ENCODE peak calls at places on chromosomes 6 and 20, in eight cellular contexts. One of them, this sample, is unnamed.

GRCh38 chr6:52663120-52663934 is 7.6 kb upstream of the TMEM14A start:
- DNase-seq in body of pancreas: peak; percentile 65
- DNase-seq in HepG2: peak; percentile 77
- DNase-seq in SK-N-SH: peak; percentile 69
- DNase-seq in ovary: peak; percentile 47
- DNase-seq in heart left ventricle: no peak
- DNase-seq in lower lobe of right lung: no peak
- DNase-seq in stomach: peak; percentile 44
- DNase-seq in this sample: no peak

GRCh38 chr6:124659427-124659826 is 302.8 kb upstream of the RNF217 start:
- DNase-seq in body of pancreas: no peak
- DNase-seq in HepG2: no peak
- DNase-seq in SK-N-SH: no peak
- DNase-seq in ovary: no peak
- DNase-seq in heart left ventricle: no peak
- DNase-seq in lower lobe of right lung: no peak
- DNase-seq in stomach: no peak
- DNase-seq in this sample: no peak

GRCh38 chr6:41677430-41678045 is 39.3 kb downstream of the MDFI start:
- DNase-seq in body of pancreas: no peak
- DNase-seq in HepG2: no peak
- DNase-seq in SK-N-SH: no peak
- DNase-seq in ovary: no peak
- DNase-seq in heart left ventricle: no peak
- DNase-seq in lower lobe of right lung: no peak
- DNase-seq in stomach: no peak
- DNase-seq in this sample: no peak

GRCh38 chr6:167577891-167578361 is 248.8 kb upstream of the AFDN start:
- DNase-seq in body of pancreas: no peak
- DNase-seq in HepG2: no peak
- DNase-seq in SK-N-SH: no peak
- DNase-seq in ovary: no peak
- DNase-seq in heart left ventricle: no peak
- DNase-seq in lower lobe of right lung: no peak
- DNase-seq in stomach: no peak
- DNase-seq in this sample: peak; percentile 79

GRCh38 chr6:3542032-3542640 is 85.3 kb upstream of the SLC22A23 start:
- DNase-seq in body of pancreas: no peak
- DNase-seq in HepG2: no peak
- DNase-seq in SK-N-SH: no peak
- DNase-seq in ovary: no peak
- DNase-seq in heart left ventricle: no peak
- DNase-seq in lower lobe of right lung: no peak
- DNase-seq in stomach: no peak
- DNase-seq in this sample: peak; percentile 66

GRCh38 chr6:43773050-43773956 is 3.3 kb downstream of the VEGFA start:
- DNase-seq in body of pancreas: peak; percentile 73
- DNase-seq in HepG2: peak; percentile 64
- DNase-seq in SK-N-SH: peak; percentile 71
- DNase-seq in ovary: peak; percentile 15
- DNase-seq in heart left ventricle: peak; percentile 73
- DNase-seq in lower lobe of right lung: peak; percentile 76
- DNase-seq in stomach: peak; percentile 76
- DNase-seq in this sample: no peak

GRCh38 chr20:25579081-25579770 is 6.1 kb downstream of the NINL start:
- DNase-seq in body of pancreas: no peak
- DNase-seq in HepG2: peak; percentile 87
- DNase-seq in SK-N-SH: no peak
- DNase-seq in ovary: no peak
- DNase-seq in heart left ventricle: no peak
- DNase-seq in lower lobe of right lung: no peak
- DNase-seq in stomach: no peak
- DNase-seq in this sample: no peak

GRCh38 chr6:116008470-116009229 is 52.0 kb downstream of the FRK start:
- DNase-seq in body of pancreas: no peak
- DNase-seq in HepG2: no peak
- DNase-seq in SK-N-SH: no peak
- DNase-seq in ovary: no peak
- DNase-seq in heart left ventricle: no peak
- DNase-seq in lower lobe of right lung: no peak
- DNase-seq in stomach: no peak
- DNase-seq in this sample: no peak

GRCh38 chr6:75084872-75085381 is 120.9 kb downstream of the COL12A1 start:
- DNase-seq in body of pancreas: peak; percentile 54
- DNase-seq in HepG2: peak; percentile 3
- DNase-seq in SK-N-SH: no peak
- DNase-seq in ovary: peak; percentile 76
- DNase-seq in heart left ventricle: peak; percentile 46
- DNase-seq in lower lobe of right lung: peak; percentile 58
- DNase-seq in stomach: peak; percentile 58
- DNase-seq in this sample: no peak

GRCh38 chr20:1820137-1821074 is 74.8 kb upstream of the SIRPA start:
- DNase-seq in body of pancreas: no peak
- DNase-seq in HepG2: no peak
- DNase-seq in SK-N-SH: no peak
- DNase-seq in ovary: no peak
- DNase-seq in heart left ventricle: no peak
- DNase-seq in lower lobe of right lung: peak; percentile 70
- DNase-seq in stomach: no peak
- DNase-seq in this sample: no peak

GRCh38 chr6:89985744-89986493 is 91.7 kb downstream of the GJA10 start:
- DNase-seq in body of pancreas: no peak
- DNase-seq in HepG2: no peak
- DNase-seq in SK-N-SH: peak; percentile 45
- DNase-seq in ovary: no peak
- DNase-seq in heart left ventricle: peak; percentile 64
- DNase-seq in lower lobe of right lung: no peak
- DNase-seq in stomach: no peak
- DNase-seq in this sample: no peak

GRCh38 chr6:42352856-42353564 is 98.7 kb downstream of the TRERF1 start:
- DNase-seq in body of pancreas: no peak
- DNase-seq in HepG2: no peak
- DNase-seq in SK-N-SH: no peak
- DNase-seq in ovary: no peak
- DNase-seq in heart left ventricle: no peak
- DNase-seq in lower lobe of right lung: no peak
- DNase-seq in stomach: no peak
- DNase-seq in this sample: no peak

GRCh38 chr6:135033238-135033637 is 21.4 kb downstream of the HBS1L start:
- DNase-seq in body of pancreas: peak; percentile 49
- DNase-seq in HepG2: no peak
- DNase-seq in SK-N-SH: no peak
- DNase-seq in ovary: no peak
- DNase-seq in heart left ventricle: no peak
- DNase-seq in lower lobe of right lung: no peak
- DNase-seq in stomach: no peak
- DNase-seq in this sample: no peak

GRCh38 chr20:46400253-46400652 is 6.2 kb downstream of the ELMO2 start:
- DNase-seq in body of pancreas: no peak
- DNase-seq in HepG2: no peak
- DNase-seq in SK-N-SH: no peak
- DNase-seq in ovary: no peak
- DNase-seq in heart left ventricle: no peak
- DNase-seq in lower lobe of right lung: no peak
- DNase-seq in stomach: no peak
- DNase-seq in this sample: no peak

GRCh38 chr6:45677381-45677992 is 299.8 kb upstream of the SUPT3H start:
- DNase-seq in body of pancreas: no peak
- DNase-seq in HepG2: no peak
- DNase-seq in SK-N-SH: no peak
- DNase-seq in ovary: no peak
- DNase-seq in heart left ventricle: no peak
- DNase-seq in lower lobe of right lung: no peak
- DNase-seq in stomach: peak; percentile 59
- DNase-seq in this sample: peak; percentile 90

GRCh38 chr6:128167552-128167951 is 266.7 kb upstream of the THEMIS start:
- DNase-seq in body of pancreas: no peak
- DNase-seq in HepG2: no peak
- DNase-seq in SK-N-SH: no peak
- DNase-seq in ovary: no peak
- DNase-seq in heart left ventricle: no peak
- DNase-seq in lower lobe of right lung: no peak
- DNase-seq in stomach: no peak
- DNase-seq in this sample: no peak

GRCh38 chr6:138441965-138442364 is 37.9 kb downstream of the HEBP2 start:
- DNase-seq in body of pancreas: no peak
- DNase-seq in HepG2: no peak
- DNase-seq in SK-N-SH: no peak
- DNase-seq in ovary: no peak
- DNase-seq in heart left ventricle: no peak
- DNase-seq in lower lobe of right lung: no peak
- DNase-seq in stomach: no peak
- DNase-seq in this sample: peak; percentile 42

GRCh38 chr6:80508885-80509630 is 402.6 kb downstream of the BCKDHB start:
- DNase-seq in body of pancreas: no peak
- DNase-seq in HepG2: peak; percentile 76
- DNase-seq in SK-N-SH: no peak
- DNase-seq in ovary: no peak
- DNase-seq in heart left ventricle: no peak
- DNase-seq in lower lobe of right lung: no peak
- DNase-seq in stomach: no peak
- DNase-seq in this sample: no peak

GRCh38 chr6:33755070-33755869 is 8.6 kb upstream of the IP6K3 start:
- DNase-seq in body of pancreas: no peak
- DNase-seq in HepG2: no peak
- DNase-seq in SK-N-SH: no peak
- DNase-seq in ovary: no peak
- DNase-seq in heart left ventricle: no peak
- DNase-seq in lower lobe of right lung: no peak
- DNase-seq in stomach: no peak
- DNase-seq in this sample: no peak

GRCh38 chr6:137494281-137494966 is at the start of gene OLIG3:
- DNase-seq in body of pancreas: no peak
- DNase-seq in HepG2: no peak
- DNase-seq in SK-N-SH: no peak
- DNase-seq in ovary: no peak
- DNase-seq in heart left ventricle: no peak
- DNase-seq in lower lobe of right lung: no peak
- DNase-seq in stomach: no peak
- DNase-seq in this sample: peak; percentile 60

GRCh38 chr20:33211817-33212424 is 5.2 kb upstream of the BPIFA3 start:
- DNase-seq in body of pancreas: peak; percentile 76
- DNase-seq in HepG2: peak; percentile 78
- DNase-seq in SK-N-SH: peak; percentile 56
- DNase-seq in ovary: no peak
- DNase-seq in heart left ventricle: no peak
- DNase-seq in lower lobe of right lung: peak; percentile 58
- DNase-seq in stomach: peak; percentile 82
- DNase-seq in this sample: no peak

GRCh38 chr6:87832025-87832825 is 130.2 kb upstream of the AKIRIN2 start:
- DNase-seq in body of pancreas: no peak
- DNase-seq in HepG2: no peak
- DNase-seq in SK-N-SH: peak; percentile 28
- DNase-seq in ovary: no peak
- DNase-seq in heart left ventricle: no peak
- DNase-seq in lower lobe of right lung: no peak
- DNase-seq in stomach: no peak
- DNase-seq in this sample: no peak
- TF ChIP-seq CTCF in body of pancreas: peak; percentile 38
- TF ChIP-seq CTCF in HepG2: peak; percentile 4
- TF ChIP-seq CTCF in SK-N-SH: peak; percentile 65
- TF ChIP-seq CTCF in ovary: no peak
- TF ChIP-seq CTCF in heart left ventricle: peak; percentile 43
- TF ChIP-seq CTCF in lower lobe of right lung: peak; percentile 56
- TF ChIP-seq CTCF in stomach: peak; percentile 7
- TF ChIP-seq CTCF in this sample: peak; percentile 58

GRCh38 chr20:44644384-44645131 is 6.9 kb downstream of the ADA start:
- DNase-seq in body of pancreas: no peak
- DNase-seq in HepG2: no peak
- DNase-seq in SK-N-SH: no peak
- DNase-seq in ovary: no peak
- DNase-seq in heart left ventricle: no peak
- DNase-seq in lower lobe of right lung: no peak
- DNase-seq in stomach: no peak
- DNase-seq in this sample: no peak
- H3K4me1 ChIP-seq in body of pancreas: peaks cover 28% of the 10 kb centered on the region
- H3K4me1 ChIP-seq in HepG2: peaks cover 28% of the 10 kb centered on the region
- H3K4me1 ChIP-seq in SK-N-SH: peaks cover 31% of the 10 kb centered on the region
- H3K4me1 ChIP-seq in ovary: no peaks in the 10 kb centered on the region
- H3K4me1 ChIP-seq in heart left ventricle: peaks cover 87% of the 10 kb centered on the region
- H3K4me1 ChIP-seq in lower lobe of right lung: peaks cover 58% of the 10 kb centered on the region
- H3K4me1 ChIP-seq in stomach: peaks cover 77% of the 10 kb centered on the region
- H3K4me1 ChIP-seq in this sample: peaks cover 74% of the 10 kb centered on the region

DNA sequence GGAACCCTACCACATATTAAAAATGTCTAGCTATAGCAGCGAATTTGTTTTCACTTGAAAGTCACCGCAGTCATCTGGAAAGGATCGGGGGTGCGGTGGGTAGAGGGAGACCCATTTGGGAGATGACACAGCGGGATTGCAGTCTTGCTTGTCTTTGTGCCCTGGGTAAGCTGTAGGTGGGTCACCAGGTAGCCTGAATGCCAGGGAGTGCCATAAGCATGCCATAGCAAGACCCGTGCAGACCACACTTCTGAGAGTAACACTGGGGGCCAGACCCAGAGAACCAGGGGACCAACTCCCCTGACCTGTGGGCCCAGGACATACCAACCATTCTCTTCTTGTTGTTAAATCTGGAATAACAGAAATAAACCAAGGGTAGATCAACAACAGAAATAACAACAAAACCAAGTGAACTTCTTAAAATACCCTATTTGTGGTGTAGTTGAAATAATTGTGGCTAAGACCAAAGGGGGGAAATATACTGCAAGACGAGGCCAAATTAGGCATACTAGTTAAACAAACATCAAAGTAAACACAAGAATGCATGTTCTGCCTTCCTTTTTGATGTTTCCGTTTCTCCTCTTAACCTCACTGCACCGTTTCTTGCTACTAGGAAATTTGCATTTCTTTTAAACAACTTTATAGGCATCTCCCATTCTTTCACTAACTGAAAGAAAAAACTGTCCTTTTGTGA is 128.1 kb downstream of the SASH1 start:
- DNase-seq in body of pancreas: no peak
- DNase-seq in HepG2: no peak
- DNase-seq in SK-N-SH: no peak
- DNase-seq in ovary: no peak
- DNase-seq in heart left ventricle: no peak
- DNase-seq in lower lobe of right lung: no peak
- DNase-seq in stomach: no peak
- DNase-seq in this sample: peak; percentile 66
- H3K27me3 ChIP-seq in body of pancreas: no peaks in the 10 kb centered on the region
- H3K27me3 ChIP-seq in HepG2: no peaks in the 10 kb centered on the region
- H3K27me3 ChIP-seq in SK-N-SH: no peaks in the 10 kb centered on the region
- H3K27me3 ChIP-seq in ovary: no peaks in the 10 kb centered on the region
- H3K27me3 ChIP-seq in heart left ventricle: no peaks in the 10 kb centered on the region
- H3K27me3 ChIP-seq in lower lobe of right lung: no peaks in the 10 kb centered on the region
- H3K27me3 ChIP-seq in stomach: no peaks in the 10 kb centered on the region
- H3K27me3 ChIP-seq in this sample: no peaks in the 10 kb centered on the region

DNA sequence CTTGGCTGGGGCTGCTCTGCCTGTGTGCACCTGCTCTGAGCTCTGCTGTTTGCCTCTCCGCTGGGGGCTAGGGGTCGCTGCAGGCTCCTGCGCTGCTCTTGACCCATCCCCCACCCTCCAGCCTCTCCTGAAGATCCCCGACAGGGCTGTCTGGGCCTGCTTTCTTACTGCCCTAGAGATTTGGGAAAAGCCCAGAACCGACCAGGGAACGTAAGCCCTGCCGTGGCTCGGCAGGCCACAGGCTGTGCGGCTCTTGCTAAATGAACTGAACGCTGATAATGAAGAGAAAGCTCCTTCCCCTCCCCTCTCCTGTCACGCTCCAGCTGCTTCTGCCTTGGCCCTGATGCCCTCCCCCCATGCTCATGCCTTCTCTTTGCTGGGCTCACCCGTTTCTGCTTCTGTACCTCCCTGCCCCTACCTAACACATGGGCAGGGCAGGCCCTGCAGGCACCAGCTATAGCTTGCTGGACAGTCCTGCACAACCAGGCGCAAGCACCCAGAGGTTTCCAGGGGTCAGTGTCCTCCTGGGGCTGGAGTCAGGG is 32.0 kb upstream of the PCMTD2 start:
- DNase-seq in body of pancreas: no peak
- DNase-seq in HepG2: peak; percentile 67
- DNase-seq in SK-N-SH: no peak
- DNase-seq in ovary: peak; percentile 75
- DNase-seq in heart left ventricle: no peak
- DNase-seq in lower lobe of right lung: no peak
- DNase-seq in stomach: no peak
- DNase-seq in this sample: no peak
- TF ChIP-seq CTCF in body of pancreas: no peak
- TF ChIP-seq CTCF in HepG2: peak; percentile 98
- TF ChIP-seq CTCF in SK-N-SH: no peak
- TF ChIP-seq CTCF in ovary: peak; percentile 28
- TF ChIP-seq CTCF in heart left ventricle: peak; percentile 43
- TF ChIP-seq CTCF in lower lobe of right lung: peak; percentile 13
- TF ChIP-seq CTCF in stomach: no peak
- TF ChIP-seq CTCF in this sample: no peak

This sample was measured in esophagus muscularis mucosa.